ENCODE peak calls at places on chromosome 6, in six cellular contexts. One of them, this sample, is unnamed.

GRCh38 chr6:111114484-111114883 is 27.2 kb downstream of the SLC16A10 start:
- DNase-seq in A549: no peak
- DNase-seq in K562: no peak
- DNase-seq in GM12878: no peak
- DNase-seq in H1: no peak
- DNase-seq in HepG2: no peak
- DNase-seq in this sample: no peak

GRCh38 chr6:146997062-146997461 is 207.2 kb upstream of the STXBP5 start:
- DNase-seq in A549: no peak
- DNase-seq in K562: no peak
- DNase-seq in GM12878: no peak
- DNase-seq in H1: no peak
- DNase-seq in HepG2: no peak
- DNase-seq in this sample: no peak

GRCh38 chr6:130577178-130577919 is 211.5 kb downstream of the TMEM200A start:
- DNase-seq in A549: no peak
- DNase-seq in K562: no peak
- DNase-seq in GM12878: no peak
- DNase-seq in H1: no peak
- DNase-seq in HepG2: no peak
- DNase-seq in this sample: no peak

GRCh38 chr6:27275025-27275956 is 27.8 kb downstream of the PRSS16 start:
- DNase-seq in A549: no peak
- DNase-seq in K562: peak
- DNase-seq in GM12878: no peak
- DNase-seq in H1: peak
- DNase-seq in HepG2: no peak
- DNase-seq in this sample: peak

GRCh38 chr6:87154641-87155271 is 609 bp upstream of the ZNF292 start:
- DNase-seq in A549: peak
- DNase-seq in K562: peak
- DNase-seq in GM12878: peak
- DNase-seq in H1: no peak
- DNase-seq in HepG2: no peak
- DNase-seq in this sample: peak

GRCh38 chr6:87742106-87742505 is 40.1 kb upstream of the AKIRIN2 start:
- DNase-seq in A549: no peak
- DNase-seq in K562: no peak
- DNase-seq in GM12878: no peak
- DNase-seq in H1: no peak
- DNase-seq in HepG2: no peak
- DNase-seq in this sample: no peak

GRCh38 chr6:73798592-73798991 is 102.6 kb downstream of the CD109 start:
- DNase-seq in A549: peak
- DNase-seq in K562: no peak
- DNase-seq in GM12878: no peak
- DNase-seq in H1: no peak
- DNase-seq in HepG2: peak
- DNase-seq in this sample: no peak

GRCh38 chr6:68559052-68559451 is 76.0 kb upstream of the ADGRB3 start:
- DNase-seq in A549: no peak
- DNase-seq in K562: peak
- DNase-seq in GM12878: no peak
- DNase-seq in H1: no peak
- DNase-seq in HepG2: no peak
- DNase-seq in this sample: peak

GRCh38 chr6:16766043-16766521 is 4.8 kb upstream of the ATXN1 start:
- DNase-seq in A549: no peak
- DNase-seq in K562: no peak
- DNase-seq in GM12878: no peak
- DNase-seq in H1: no peak
- DNase-seq in HepG2: no peak
- DNase-seq in this sample: no peak

GRCh38 chr6:129774697-129775447 is 64.9 kb upstream of the ARHGAP18 start:
- DNase-seq in A549: peak
- DNase-seq in K562: peak
- DNase-seq in GM12878: no peak
- DNase-seq in H1: peak
- DNase-seq in HepG2: peak
- DNase-seq in this sample: peak

GRCh38 chr6:75504902-75505233 is 11.3 kb upstream of the FILIP1 start:
- DNase-seq in A549: no peak
- DNase-seq in K562: no peak
- DNase-seq in GM12878: no peak
- DNase-seq in H1: no peak
- DNase-seq in HepG2: no peak
- DNase-seq in this sample: no peak

GRCh38 chr6:100370265-100370664 is 94.5 kb downstream of the SIM1 start:
- DNase-seq in A549: no peak
- DNase-seq in K562: no peak
- DNase-seq in GM12878: no peak
- DNase-seq in H1: no peak
- DNase-seq in HepG2: no peak
- DNase-seq in this sample: no peak

GRCh38 chr6:37550436-37550835 is 50.7 kb upstream of the CCDC167 start:
- DNase-seq in A549: no peak
- DNase-seq in K562: no peak
- DNase-seq in GM12878: no peak
- DNase-seq in H1: no peak
- DNase-seq in HepG2: no peak
- DNase-seq in this sample: no peak

GRCh38 chr6:3905853-3906190 is 56.6 kb downstream of the FAM50B start:
- DNase-seq in A549: no peak
- DNase-seq in K562: no peak
- DNase-seq in GM12878: no peak
- DNase-seq in H1: no peak
- DNase-seq in HepG2: peak
- DNase-seq in this sample: peak

GRCh38 chr6:134347916-134348805 is 30.2 kb upstream of the SGK1 start:
- DNase-seq in A549: no peak
- DNase-seq in K562: no peak
- DNase-seq in GM12878: no peak
- DNase-seq in H1: no peak
- DNase-seq in HepG2: no peak
- DNase-seq in this sample: no peak

GRCh38 chr6:80742481-80742880 is 636.0 kb downstream of the BCKDHB start:
- DNase-seq in A549: no peak
- DNase-seq in K562: no peak
- DNase-seq in GM12878: no peak
- DNase-seq in H1: no peak
- DNase-seq in HepG2: peak
- DNase-seq in this sample: no peak

GRCh38 chr6:26159417-26160273 is 72.4 kb downstream of the HFE start:
- DNase-seq in A549: no peak
- DNase-seq in K562: no peak
- DNase-seq in GM12878: peak
- DNase-seq in H1: no peak
- DNase-seq in HepG2: no peak
- DNase-seq in this sample: no peak

GRCh38 chr6:62980724-62981123 is 230.5 kb upstream of the FKBP1C start:
- DNase-seq in A549: no peak
- DNase-seq in K562: no peak
- DNase-seq in GM12878: no peak
- DNase-seq in H1: no peak
- DNase-seq in HepG2: no peak
- DNase-seq in this sample: no peak

GRCh38 chr6:108961985-108962384 is 113.8 kb downstream of the ARMC2 start:
- DNase-seq in A549: no peak
- DNase-seq in K562: no peak
- DNase-seq in GM12878: no peak
- DNase-seq in H1: no peak
- DNase-seq in HepG2: no peak
- DNase-seq in this sample: no peak

GRCh38 chr6:108286366-108286765 is 8.5 kb upstream of the AFG1L start:
- DNase-seq in A549: no peak
- DNase-seq in K562: no peak
- DNase-seq in GM12878: no peak
- DNase-seq in H1: no peak
- DNase-seq in HepG2: no peak
- DNase-seq in this sample: no peak

GRCh38 chr6:46935687-46936086 is 13.9 kb upstream of the ADGRF5 start:
- DNase-seq in A549: no peak
- DNase-seq in K562: no peak
- DNase-seq in GM12878: no peak
- DNase-seq in H1: peak
- DNase-seq in HepG2: no peak
- DNase-seq in this sample: no peak
- TF ChIP-seq RFX5 in A549: no peak
- TF ChIP-seq RFX5 in K562: no peak
- TF ChIP-seq RFX5 in GM12878: no peak
- TF ChIP-seq RFX5 in H1: no peak
- TF ChIP-seq RFX5 in HepG2: no peak
- TF ChIP-seq RFX5 in this sample: no peak

GRCh38 chr6:125924697-125925358 is 31.7 kb upstream of the HINT3 start:
- DNase-seq in A549: no peak
- DNase-seq in K562: no peak
- DNase-seq in GM12878: no peak
- DNase-seq in H1: no peak
- DNase-seq in HepG2: no peak
- DNase-seq in this sample: no peak

GRCh38 chr6:125923371-125923877 is 33.1 kb upstream of the HINT3 start:
- DNase-seq in A549: no peak
- DNase-seq in K562: no peak
- DNase-seq in GM12878: no peak
- DNase-seq in H1: no peak
- DNase-seq in HepG2: no peak
- DNase-seq in this sample: no peak

GRCh38 chr6:125919618-125920017 is 37.0 kb upstream of the HINT3 start:
- DNase-seq in A549: no peak
- DNase-seq in K562: no peak
- DNase-seq in GM12878: no peak
- DNase-seq in H1: no peak
- DNase-seq in HepG2: no peak
- DNase-seq in this sample: no peak

GRCh38 chr6:125924169-125924568 is 32.4 kb upstream of the HINT3 start:
- DNase-seq in A549: no peak
- DNase-seq in K562: peak
- DNase-seq in GM12878: no peak
- DNase-seq in H1: no peak
- DNase-seq in HepG2: no peak
- DNase-seq in this sample: no peak

DNA sequence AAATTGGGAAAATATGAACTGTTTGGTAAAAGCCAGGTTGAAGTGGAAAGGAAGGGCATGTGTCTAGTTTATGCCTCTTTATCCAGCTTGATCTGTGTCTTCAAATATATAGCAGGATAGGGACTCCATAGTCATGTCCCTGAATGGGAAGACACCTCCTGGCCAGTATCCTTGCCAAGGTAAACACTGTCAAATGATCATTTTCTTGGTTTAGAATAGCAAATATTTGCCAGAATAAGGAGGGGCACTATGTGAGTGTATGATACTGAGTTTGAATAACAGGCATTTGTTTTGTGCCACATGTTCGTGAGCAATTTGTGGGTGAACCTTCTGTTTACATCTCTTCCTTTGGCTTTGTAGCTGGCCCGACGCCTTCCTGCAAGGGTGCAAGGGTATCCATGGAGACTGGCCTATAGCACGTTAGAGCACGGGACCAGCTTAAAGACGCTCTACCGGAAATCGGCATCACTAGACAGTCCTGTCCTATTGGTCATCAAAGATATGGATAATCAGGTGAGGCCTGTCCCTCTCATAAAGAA is 34.2 kb upstream of the HINT3 start:
- DNase-seq in A549: no peak
- DNase-seq in K562: no peak
- DNase-seq in GM12878: no peak
- DNase-seq in H1: no peak
- DNase-seq in HepG2: no peak
- DNase-seq in this sample: no peak
- TF ChIP-seq RAD21 in A549: no peak
- TF ChIP-seq RAD21 in K562: no peak
- TF ChIP-seq RAD21 in GM12878: no peak
- TF ChIP-seq RAD21 in H1: no peak
- TF ChIP-seq RAD21 in HepG2: no peak
- TF ChIP-seq RAD21 in this sample: no peak

GRCh38 chr6:14635195-14635594 is 517.6 kb downstream of the CD83 start:
- DNase-seq in A549: no peak
- DNase-seq in K562: no peak
- DNase-seq in GM12878: no peak
- DNase-seq in H1: no peak
- DNase-seq in HepG2: no peak
- DNase-seq in this sample: no peak

GRCh38 chr6:14633453-14633852 is 515.9 kb downstream of the CD83 start:
- DNase-seq in A549: no peak
- DNase-seq in K562: no peak
- DNase-seq in GM12878: no peak
- DNase-seq in H1: no peak
- DNase-seq in HepG2: no peak
- DNase-seq in this sample: no peak

GRCh38 chr6:14638562-14638931 is 521.0 kb downstream of the CD83 start:
- DNase-seq in A549: no peak
- DNase-seq in K562: no peak
- DNase-seq in GM12878: no peak
- DNase-seq in H1: no peak
- DNase-seq in HepG2: no peak
- DNase-seq in this sample: no peak

GRCh38 chr6:14634072-14634471 is 516.5 kb downstream of the CD83 start:
- DNase-seq in A549: no peak
- DNase-seq in K562: no peak
- DNase-seq in GM12878: no peak
- DNase-seq in H1: no peak
- DNase-seq in HepG2: no peak
- DNase-seq in this sample: no peak

GRCh38 chr6:14635933-14636599 is 518.5 kb downstream of the CD83 start:
- DNase-seq in A549: no peak
- DNase-seq in K562: no peak
- DNase-seq in GM12878: peak
- DNase-seq in H1: no peak
- DNase-seq in HepG2: no peak
- DNase-seq in this sample: no peak
- TF ChIP-seq MAX in A549: no peak
- TF ChIP-seq MAX in K562: no peak
- TF ChIP-seq MAX in GM12878: peak
- TF ChIP-seq MAX in H1: no peak
- TF ChIP-seq MAX in HepG2: no peak
- TF ChIP-seq MAX in this sample: no peak

DNA sequence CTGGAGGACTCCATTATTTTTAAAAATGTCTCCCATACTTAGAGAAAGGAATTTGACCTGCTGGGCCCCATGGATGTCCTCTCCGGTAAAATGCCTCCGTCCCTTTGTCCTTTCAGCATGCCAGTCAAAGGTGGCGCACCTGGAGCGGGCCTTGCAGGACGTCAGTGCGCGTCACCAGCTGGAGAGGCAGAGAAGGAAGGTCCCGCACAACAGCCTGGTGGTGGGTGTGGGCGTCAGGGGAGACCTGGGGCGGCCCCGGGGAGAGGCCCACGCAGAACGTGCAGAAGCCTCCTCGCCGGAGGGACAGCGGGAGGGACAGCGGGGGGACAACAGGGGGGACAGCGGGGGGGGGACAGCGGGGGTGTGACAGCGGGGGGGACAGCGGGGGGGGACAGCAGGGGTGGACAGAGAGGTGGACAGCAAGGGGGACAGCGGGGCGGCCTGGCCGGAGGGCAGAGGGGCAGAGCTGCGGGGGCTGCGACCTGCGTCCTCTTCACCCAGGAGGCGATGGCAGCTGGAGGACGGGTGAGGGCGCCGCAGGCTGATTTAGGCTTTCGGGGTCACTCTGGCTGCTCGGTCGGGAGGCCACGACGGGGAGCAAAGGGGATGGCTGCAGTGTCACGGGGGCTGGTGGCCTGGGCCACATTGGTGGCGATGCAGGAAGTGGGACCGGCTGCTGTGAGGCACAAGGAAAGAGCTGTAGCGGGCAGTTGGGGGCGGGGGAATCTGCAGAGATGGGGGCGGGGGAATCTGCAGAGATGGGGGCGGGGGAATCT is 859 bp upstream of the KIF25 start:
- DNase-seq in A549: no peak
- DNase-seq in K562: no peak
- DNase-seq in GM12878: no peak
- DNase-seq in H1: peak
- DNase-seq in HepG2: no peak
- DNase-seq in this sample: peak
- TF ChIP-seq RFX5 in A549: no peak
- TF ChIP-seq RFX5 in K562: no peak
- TF ChIP-seq RFX5 in GM12878: no peak
- TF ChIP-seq RFX5 in H1: no peak
- TF ChIP-seq RFX5 in HepG2: no peak
- TF ChIP-seq RFX5 in this sample: no peak

This sample was measured in SK-N-SH.